ENCODE peak calls at places on chromosomes 11 and 22, in eight cellular contexts. One of them, this sample, is unnamed.

GRCh38 chr11:114496915-114497314 is 57.6 kb downstream of the REXO2 start:
- DNase-seq in K562: no peak
- DNase-seq in transverse colon: no peak
- DNase-seq in cardiac muscle cell: no peak
- DNase-seq in HFFc6: no peak
- DNase-seq in prostate gland: no peak
- DNase-seq in IMR-90: no peak
- DNase-seq in mucosa of descending colon: no peak
- DNase-seq in this sample: no peak

GRCh38 chr22:28604961-28605360 is 74.7 kb downstream of the TTC28 start:
- DNase-seq in K562: no peak
- DNase-seq in transverse colon: no peak
- DNase-seq in cardiac muscle cell: no peak
- DNase-seq in HFFc6: no peak
- DNase-seq in prostate gland: no peak
- DNase-seq in IMR-90: peak; percentile 17
- DNase-seq in mucosa of descending colon: no peak
- DNase-seq in this sample: no peak

GRCh38 chr22:45709866-45710265 is 38.2 kb downstream of the ATXN10 start:
- DNase-seq in K562: no peak
- DNase-seq in transverse colon: no peak
- DNase-seq in cardiac muscle cell: no peak
- DNase-seq in HFFc6: peak; percentile 81
- DNase-seq in prostate gland: no peak
- DNase-seq in IMR-90: peak; percentile 82
- DNase-seq in mucosa of descending colon: no peak
- DNase-seq in this sample: no peak

GRCh38 chr11:11605821-11606450 is 15.9 kb downstream of the GALNT18 start:
- DNase-seq in K562: no peak
- DNase-seq in transverse colon: no peak
- DNase-seq in cardiac muscle cell: no peak
- DNase-seq in HFFc6: no peak
- DNase-seq in prostate gland: no peak
- DNase-seq in IMR-90: no peak
- DNase-seq in mucosa of descending colon: no peak
- DNase-seq in this sample: no peak

GRCh38 chr11:55401011-55401410 is 33.2 kb downstream of the OR4A15 start:
- DNase-seq in K562: no peak
- DNase-seq in transverse colon: no peak
- DNase-seq in cardiac muscle cell: no peak
- DNase-seq in HFFc6: no peak
- DNase-seq in prostate gland: no peak
- DNase-seq in IMR-90: no peak
- DNase-seq in mucosa of descending colon: no peak
- DNase-seq in this sample: no peak

GRCh38 chr11:15213471-15214231 is 98.9 kb downstream of the INSC start:
- DNase-seq in K562: no peak
- DNase-seq in transverse colon: no peak
- DNase-seq in cardiac muscle cell: no peak
- DNase-seq in HFFc6: no peak
- DNase-seq in prostate gland: no peak
- DNase-seq in IMR-90: no peak
- DNase-seq in mucosa of descending colon: no peak
- DNase-seq in this sample: no peak

GRCh38 chr22:50714150-50714549 is 23.9 kb upstream of the ACR start:
- DNase-seq in K562: no peak
- DNase-seq in transverse colon: no peak
- DNase-seq in cardiac muscle cell: no peak
- DNase-seq in HFFc6: no peak
- DNase-seq in prostate gland: no peak
- DNase-seq in IMR-90: no peak
- DNase-seq in mucosa of descending colon: peak; percentile 25
- DNase-seq in this sample: no peak

GRCh38 chr11:19635332-19635731 is 77.3 kb upstream of the NAV2 start:
- DNase-seq in K562: no peak
- DNase-seq in transverse colon: no peak
- DNase-seq in cardiac muscle cell: no peak
- DNase-seq in HFFc6: no peak
- DNase-seq in prostate gland: no peak
- DNase-seq in IMR-90: no peak
- DNase-seq in mucosa of descending colon: no peak
- DNase-seq in this sample: no peak

GRCh38 chr22:44448271-44448780 is 49.7 kb downstream of the RTL6 start:
- DNase-seq in K562: no peak
- DNase-seq in transverse colon: peak; percentile 48
- DNase-seq in cardiac muscle cell: no peak
- DNase-seq in HFFc6: peak; percentile 95
- DNase-seq in prostate gland: peak; percentile 11
- DNase-seq in IMR-90: peak; percentile 94
- DNase-seq in mucosa of descending colon: peak; percentile 69
- DNase-seq in this sample: no peak

GRCh38 chr11:12190511-12190910 is 80.1 kb downstream of the MICAL2 start:
- DNase-seq in K562: no peak
- DNase-seq in transverse colon: no peak
- DNase-seq in cardiac muscle cell: no peak
- DNase-seq in HFFc6: no peak
- DNase-seq in prostate gland: no peak
- DNase-seq in IMR-90: no peak
- DNase-seq in mucosa of descending colon: no peak
- DNase-seq in this sample: no peak

GRCh38 chr11:3229673-3230630 is 2.3 kb downstream of the MRGPRE start:
- DNase-seq in K562: no peak
- DNase-seq in transverse colon: no peak
- DNase-seq in cardiac muscle cell: no peak
- DNase-seq in HFFc6: no peak
- DNase-seq in prostate gland: no peak
- DNase-seq in IMR-90: no peak
- DNase-seq in mucosa of descending colon: no peak
- DNase-seq in this sample: no peak

GRCh38 chr11:72782081-72782920 is 11.5 kb downstream of the STARD10 start:
- DNase-seq in K562: no peak
- DNase-seq in transverse colon: peak; percentile 74
- DNase-seq in cardiac muscle cell: peak; percentile 20
- DNase-seq in HFFc6: no peak
- DNase-seq in prostate gland: no peak
- DNase-seq in IMR-90: no peak
- DNase-seq in mucosa of descending colon: peak; percentile 75
- DNase-seq in this sample: no peak

GRCh38 chr11:63985812-63986155 is 454 bp upstream of the OTUB1 start:
- DNase-seq in K562: no peak
- DNase-seq in transverse colon: peak; percentile 60
- DNase-seq in cardiac muscle cell: no peak
- DNase-seq in HFFc6: no peak
- DNase-seq in prostate gland: no peak
- DNase-seq in IMR-90: no peak
- DNase-seq in mucosa of descending colon: peak; percentile 84
- DNase-seq in this sample: no peak

GRCh38 chr11:1743587-1744136 is 6.7 kb downstream of the IFITM10 start:
- DNase-seq in K562: no peak
- DNase-seq in transverse colon: no peak
- DNase-seq in cardiac muscle cell: no peak
- DNase-seq in HFFc6: no peak
- DNase-seq in prostate gland: no peak
- DNase-seq in IMR-90: no peak
- DNase-seq in mucosa of descending colon: no peak
- DNase-seq in this sample: no peak

GRCh38 chr11:75242722-75243600 is 2.4 kb downstream of the TPBGL start:
- DNase-seq in K562: no peak
- DNase-seq in transverse colon: no peak
- DNase-seq in cardiac muscle cell: no peak
- DNase-seq in HFFc6: no peak
- DNase-seq in prostate gland: no peak
- DNase-seq in IMR-90: no peak
- DNase-seq in mucosa of descending colon: no peak
- DNase-seq in this sample: no peak

GRCh38 chr22:18947905-18948304 is 11.8 kb upstream of the PRODH start:
- DNase-seq in K562: no peak
- DNase-seq in transverse colon: no peak
- DNase-seq in cardiac muscle cell: no peak
- DNase-seq in HFFc6: no peak
- DNase-seq in prostate gland: no peak
- DNase-seq in IMR-90: no peak
- DNase-seq in mucosa of descending colon: peak; percentile 33
- DNase-seq in this sample: no peak

GRCh38 chr11:72369786-72370185 is 64.5 kb downstream of the CLPB start:
- DNase-seq in K562: no peak
- DNase-seq in transverse colon: no peak
- DNase-seq in cardiac muscle cell: no peak
- DNase-seq in HFFc6: no peak
- DNase-seq in prostate gland: no peak
- DNase-seq in IMR-90: no peak
- DNase-seq in mucosa of descending colon: no peak
- DNase-seq in this sample: no peak

GRCh38 chr11:73990727-73991126 is 8.1 kb upstream of the UCP2 start:
- DNase-seq in K562: no peak
- DNase-seq in transverse colon: no peak
- DNase-seq in cardiac muscle cell: no peak
- DNase-seq in HFFc6: no peak
- DNase-seq in prostate gland: no peak
- DNase-seq in IMR-90: no peak
- DNase-seq in mucosa of descending colon: no peak
- DNase-seq in this sample: no peak

GRCh38 chr22:40203568-40203967 is 25.8 kb downstream of the TNRC6B start:
- DNase-seq in K562: no peak
- DNase-seq in transverse colon: no peak
- DNase-seq in cardiac muscle cell: no peak
- DNase-seq in HFFc6: no peak
- DNase-seq in prostate gland: no peak
- DNase-seq in IMR-90: peak; percentile 38
- DNase-seq in mucosa of descending colon: no peak
- DNase-seq in this sample: no peak

GRCh38 chr11:66311470-66311964 is 5.3 kb downstream of the CD248 start:
- DNase-seq in K562: no peak
- DNase-seq in transverse colon: no peak
- DNase-seq in cardiac muscle cell: no peak
- DNase-seq in HFFc6: no peak
- DNase-seq in prostate gland: no peak
- DNase-seq in IMR-90: no peak
- DNase-seq in mucosa of descending colon: no peak
- DNase-seq in this sample: no peak
- TF ChIP-seq CTCF in K562: no peak
- TF ChIP-seq CTCF in transverse colon: no peak
- TF ChIP-seq CTCF in cardiac muscle cell: no peak
- TF ChIP-seq CTCF in HFFc6: no peak
- TF ChIP-seq CTCF in prostate gland: no peak
- TF ChIP-seq CTCF in IMR-90: no peak
- TF ChIP-seq CTCF in mucosa of descending colon: no peak
- TF ChIP-seq CTCF in this sample: no peak

GRCh38 chr11:7690648-7691047 is 15.6 kb downstream of the OVCH2 start:
- DNase-seq in K562: no peak
- DNase-seq in transverse colon: no peak
- DNase-seq in cardiac muscle cell: no peak
- DNase-seq in HFFc6: no peak
- DNase-seq in prostate gland: no peak
- DNase-seq in IMR-90: no peak
- DNase-seq in mucosa of descending colon: no peak
- DNase-seq in this sample: no peak
- TF ChIP-seq CTCF in K562: no peak
- TF ChIP-seq CTCF in transverse colon: no peak
- TF ChIP-seq CTCF in cardiac muscle cell: no peak
- TF ChIP-seq CTCF in HFFc6: no peak
- TF ChIP-seq CTCF in prostate gland: no peak
- TF ChIP-seq CTCF in IMR-90: no peak
- TF ChIP-seq CTCF in mucosa of descending colon: no peak
- TF ChIP-seq CTCF in this sample: peak; percentile 40

GRCh38 chr11:78151804-78152203 is 12.4 kb upstream of the ALG8 start:
- DNase-seq in K562: no peak
- DNase-seq in transverse colon: no peak
- DNase-seq in cardiac muscle cell: no peak
- DNase-seq in HFFc6: no peak
- DNase-seq in prostate gland: no peak
- DNase-seq in IMR-90: no peak
- DNase-seq in mucosa of descending colon: no peak
- DNase-seq in this sample: no peak

GRCh38 chr11:78150754-78151153 is 11.3 kb upstream of the ALG8 start:
- DNase-seq in K562: no peak
- DNase-seq in transverse colon: no peak
- DNase-seq in cardiac muscle cell: no peak
- DNase-seq in HFFc6: no peak
- DNase-seq in prostate gland: no peak
- DNase-seq in IMR-90: no peak
- DNase-seq in mucosa of descending colon: no peak
- DNase-seq in this sample: no peak

GRCh38 chr11:78147807-78148206 is 8.4 kb upstream of the ALG8 start:
- DNase-seq in K562: no peak
- DNase-seq in transverse colon: no peak
- DNase-seq in cardiac muscle cell: no peak
- DNase-seq in HFFc6: no peak
- DNase-seq in prostate gland: no peak
- DNase-seq in IMR-90: no peak
- DNase-seq in mucosa of descending colon: no peak
- DNase-seq in this sample: no peak

GRCh38 chr11:78150346-78150745 is 10.9 kb upstream of the ALG8 start:
- DNase-seq in K562: no peak
- DNase-seq in transverse colon: no peak
- DNase-seq in cardiac muscle cell: no peak
- DNase-seq in HFFc6: no peak
- DNase-seq in prostate gland: no peak
- DNase-seq in IMR-90: no peak
- DNase-seq in mucosa of descending colon: no peak
- DNase-seq in this sample: no peak

DNA sequence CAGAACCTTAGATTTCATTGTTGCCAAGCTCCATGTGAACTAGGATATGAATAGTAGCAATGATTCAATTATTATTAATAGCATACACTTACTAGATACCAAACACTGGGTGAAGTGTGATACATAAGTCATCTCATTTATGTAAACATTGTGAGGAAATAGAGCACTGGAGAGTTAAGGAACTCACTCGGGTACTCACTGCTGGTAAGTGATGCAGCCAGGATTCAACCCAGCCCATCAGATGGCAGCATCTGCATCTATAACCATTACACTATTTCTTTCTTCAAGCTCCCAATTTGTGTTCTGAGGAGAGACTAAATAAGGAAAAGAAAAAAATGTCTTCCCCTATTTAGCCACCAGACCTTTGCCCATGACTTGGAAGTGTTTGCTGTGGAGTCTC is 10.2 kb upstream of the ALG8 start:
- DNase-seq in K562: no peak
- DNase-seq in transverse colon: no peak
- DNase-seq in cardiac muscle cell: no peak
- DNase-seq in HFFc6: peak; percentile 66
- DNase-seq in prostate gland: no peak
- DNase-seq in IMR-90: peak; percentile 87
- DNase-seq in mucosa of descending colon: no peak
- DNase-seq in this sample: no peak
- TF ChIP-seq CTCF in K562: no peak
- TF ChIP-seq CTCF in transverse colon: no peak
- TF ChIP-seq CTCF in cardiac muscle cell: peak; percentile 46
- TF ChIP-seq CTCF in HFFc6: peak; percentile 64
- TF ChIP-seq CTCF in prostate gland: peak; percentile 17
- TF ChIP-seq CTCF in IMR-90: peak; percentile 64
- TF ChIP-seq CTCF in mucosa of descending colon: no peak
- TF ChIP-seq CTCF in this sample: no peak

DNA sequence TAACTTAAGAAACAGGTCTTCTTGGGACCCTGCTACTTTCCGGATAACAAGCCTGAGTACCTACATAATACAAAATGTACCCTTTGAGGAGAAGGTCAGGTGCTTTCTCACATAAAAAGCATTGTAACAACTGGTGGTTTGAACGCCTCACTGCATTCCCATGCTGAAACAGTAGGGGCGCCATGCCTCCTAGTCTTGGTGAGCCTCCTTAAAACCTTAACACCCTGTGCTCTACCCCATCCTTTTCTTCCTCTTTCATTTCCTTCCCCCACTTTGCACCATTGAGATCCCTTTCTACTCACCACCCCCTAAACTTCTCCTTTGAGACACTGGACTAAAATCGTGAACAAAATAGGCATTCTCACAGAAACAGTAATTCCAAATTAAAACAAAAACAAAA is 729.3 kb downstream of the NTM start:
- DNase-seq in K562: peak; percentile 18
- DNase-seq in transverse colon: no peak
- DNase-seq in cardiac muscle cell: peak; percentile 32
- DNase-seq in HFFc6: no peak
- DNase-seq in prostate gland: no peak
- DNase-seq in IMR-90: no peak
- DNase-seq in mucosa of descending colon: no peak
- DNase-seq in this sample: peak; percentile 12
- TF ChIP-seq CTCF in K562: no peak
- TF ChIP-seq CTCF in transverse colon: no peak
- TF ChIP-seq CTCF in cardiac muscle cell: peak; percentile 45
- TF ChIP-seq CTCF in HFFc6: peak; percentile 60
- TF ChIP-seq CTCF in prostate gland: no peak
- TF ChIP-seq CTCF in IMR-90: no peak
- TF ChIP-seq CTCF in mucosa of descending colon: no peak
- TF ChIP-seq CTCF in this sample: peak; percentile 60

This sample was measured in neural crest cell.